ENCODE peak calls at places on chromosomes 2 and 18, in five cellular contexts. F, D, U, P and V are unnamed samples.

GRCh38 chr2:134776836-134777235 is 58.0 kb upstream of the TMEM163 start:
- DNase-seq in F (no peak), D (no peak), U (no peak), P (no peak), V (no peak)

GRCh38 chr2:190854726-190855125 is 25.9 kb upstream of the GLS start:
- DNase-seq in F (no peak), D (no peak), U (no peak), P (no peak), V (no peak)

GRCh38 chr2:116719841-116720240 is 1094.7 kb upstream of the DDX18 start:
- DNase-seq in F (no peak), D (no peak), U (no peak), P (no peak), V (no peak)

GRCh38 chr18:6746386-6746960 is 17.0 kb downstream of the ARHGAP28 start:
- DNase-seq in F (no peak), D (no peak), U (peak), P (no peak), V (peak)

GRCh38 chr2:17771956-17772355 is 18.0 kb downstream of the GEN1 start:
- DNase-seq in F (no peak), D (no peak), U (no peak), P (no peak), V (no peak)

GRCh38 chr2:172554352-172555271 is 1.3 kb upstream of the PDK1 start:
- DNase-seq in F (peak), D (no peak), U (no peak), P (no peak), V (peak)

GRCh38 chr2:73830871-73831401 is 2.2 kb downstream of the STAMBP start:
- DNase-seq in F (no peak), D (no peak), U (peak), P (no peak), V (peak)

GRCh38 chr2:181456660-181457120 is 496 bp upstream of the ITGA4 start:
- DNase-seq in F (peak), D (no peak), U (peak), P (peak), V (peak)

GRCh38 chr2:239905306-239905705 is 119.8 kb downstream of the NDUFA10 start:
- DNase-seq in F (no peak), D (no peak), U (no peak), P (no peak), V (no peak)

GRCh38 chr2:237432484-237433092 is 18.6 kb upstream of the COL6A3 start:
- DNase-seq in F (peak), D (no peak), U (peak), P (peak), V (peak)

GRCh38 chr2:95297088-95297487 is at the start of gene KCNIP3:
- DNase-seq in F (peak), D (no peak), U (no peak), P (no peak), V (peak)

GRCh38 chr18:63096327-63096874 is 223.2 kb downstream of the BCL2 start:
- DNase-seq in F (no peak), D (no peak), U (no peak), P (no peak), V (no peak)

DNA sequence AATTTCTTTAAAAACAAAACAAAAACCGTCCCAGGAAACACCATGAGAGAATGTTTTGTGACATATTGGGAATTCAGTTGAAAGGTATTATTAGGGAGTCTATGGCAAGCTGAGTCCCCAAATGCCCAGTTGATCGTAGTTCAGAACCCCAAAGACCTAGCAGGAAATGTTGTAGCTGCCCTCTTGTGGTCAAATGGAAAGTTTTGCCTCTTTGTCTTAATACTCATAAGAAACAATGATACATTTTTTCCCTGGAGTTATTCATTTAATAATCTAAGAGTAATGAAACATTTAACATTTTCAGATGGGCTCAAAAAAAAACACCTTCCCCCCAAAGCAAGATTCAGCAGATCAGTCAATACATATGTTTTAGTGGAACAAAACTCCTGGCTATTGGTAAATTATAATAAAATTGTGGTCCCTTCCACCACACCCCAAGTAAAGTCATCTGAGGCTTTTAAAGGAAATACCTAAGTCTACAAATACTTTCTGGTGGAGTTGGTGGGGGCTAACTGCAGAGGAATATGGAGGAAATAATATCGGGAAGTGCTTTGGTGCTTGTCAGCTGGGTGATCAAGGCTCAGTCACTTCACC is 37.8 kb upstream of the EFEMP1 start:
- DNase-seq in F (no peak), D (no peak), U (peak), P (no peak), V (peak)
- H3K4me3 ChIP-seq in F (no peak), D (no peak), U (no peak), P (no peak), V (no peak)

GRCh38 chr18:77000527-77000926 is 132.1 kb downstream of the MBP start:
- DNase-seq in F (peak), D (no peak), U (peak), P (no peak), V (peak)
- TF ChIP-seq CTCF in F (peak), D (peak), U (peak), P (peak), V (peak)

DNA sequence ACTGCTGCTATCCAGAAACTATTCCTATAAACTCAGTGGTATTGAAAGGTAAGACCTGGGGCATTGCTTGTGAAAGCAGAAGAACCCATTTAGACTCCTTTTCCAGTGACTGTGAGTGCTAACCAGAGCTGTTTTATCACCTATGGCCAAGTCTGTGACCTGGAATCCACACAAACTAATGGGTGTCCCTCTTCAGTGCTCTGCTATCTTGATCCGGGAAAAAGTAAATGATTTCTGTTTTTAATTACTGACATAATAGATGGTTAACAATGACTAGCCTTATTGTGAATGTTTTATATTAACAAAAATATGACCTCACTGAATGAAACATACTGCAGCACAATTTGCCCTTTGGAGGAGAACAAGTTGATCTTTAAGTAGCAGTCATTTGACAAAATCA is 251.6 kb upstream of the MC4R start:
- DNase-seq in F (no peak), D (no peak), U (no peak), P (no peak), V (no peak)
- H3K4me3 ChIP-seq in F (no peak), D (no peak), U (no peak), P (no peak), V (no peak)

GRCh38 chr2:70357076-70358071 is 55.5 kb upstream of the FAM136A start:
- DNase-seq in F (no peak), D (no peak), U (no peak), P (no peak), V (peak)
- TF ChIP-seq CTCF in F (no peak), D (no peak), U (no peak), P (no peak), V (no peak)